ENCODE peak calls at places on chromosomes 3 and 15, in eight cellular contexts. B is coronary artery; Q is heart right ventricle; L is CD8-positive, alpha-beta memory T cell; R is cardiac muscle cell; T is tibial nerve; S is fibroblast of lung; A is A549. M is an unnamed sample.

GRCh38 chr15:40075298-40076044 is 33.2 kb downstream of the BMF start:
- DNase-seq in B (no peak), Q (no peak), L (no peak), R (no peak), T (no peak), S (no peak), A (no peak), M (no peak)

GRCh38 chr15:62534996-62535395 is 369.9 kb upstream of the C2CD4B start:
- DNase-seq in B (no peak), Q (no peak), L (no peak), R (no peak), T (no peak), S (no peak), A (no peak), M (no peak)

GRCh38 chr15:49817100-49817499 is 196.3 kb downstream of the DTWD1 start:
- DNase-seq in B (no peak), Q (no peak), L (no peak), R (no peak), T (no peak), S (no peak), A (no peak), M (no peak)

GRCh38 chr3:12982619-12983101 is 90.6 kb downstream of the IQSEC1 start:
- DNase-seq in B (no peak), Q (no peak), L (no peak), R (no peak), T (no peak), S (no peak), A (no peak), M (no peak)

GRCh38 chr3:159629329-159630084 is 359.1 kb upstream of the IL12A start:
- DNase-seq in B (no peak), Q (no peak), L (no peak), R (no peak), T (no peak), S (no peak), A (no peak), M (no peak)

GRCh38 chr3:152466784-152467183 is 198.1 kb downstream of the MBNL1 start:
- DNase-seq in B (no peak), Q (no peak), L (peak; percentile 19), R (peak; percentile 30), T (no peak), S (peak; percentile 82), A (peak; percentile 15), M (no peak)

GRCh38 chr15:81235781-81236507 is 39.3 kb downstream of the IL16 start:
- DNase-seq in B (no peak), Q (no peak), L (no peak), R (no peak), T (no peak), S (peak; percentile 90), A (no peak), M (no peak)

GRCh38 chr3:24119321-24119751 is 174.2 kb downstream of the NR1D2 start:
- DNase-seq in B (no peak), Q (no peak), L (no peak), R (no peak), T (no peak), S (peak; percentile 86), A (peak; percentile 28), M (no peak)

GRCh38 chr3:50953825-50954224 is 279.1 kb downstream of the DOCK3 start:
- DNase-seq in B (no peak), Q (no peak), L (no peak), R (no peak), T (no peak), S (no peak), A (no peak), M (no peak)

GRCh38 chr15:82100116-82100795 is 54.4 kb upstream of the MEX3B start:
- DNase-seq in B (no peak), Q (no peak), L (no peak), R (peak; percentile 39), T (no peak), S (peak; percentile 50), A (no peak), M (no peak)

GRCh38 chr15:73959012-73959581 is 32.8 kb downstream of the LOXL1 start:
- DNase-seq in B (peak; percentile 45), Q (no peak), L (peak; percentile 68), R (no peak), T (no peak), S (no peak), A (no peak), M (no peak)

GRCh38 chr15:38476120-38476519 is 22.2 kb downstream of the FAM98B start:
- DNase-seq in B (no peak), Q (no peak), L (no peak), R (no peak), T (no peak), S (no peak), A (no peak), M (no peak)

GRCh38 chr3:157136647-157137387 is 23.1 kb downstream of the CCNL1 start:
- DNase-seq in B (no peak), Q (no peak), L (no peak), R (no peak), T (no peak), S (peak; percentile 43), A (no peak), M (no peak)

GRCh38 chr3:110821586-110821985 is 250.0 kb upstream of the NECTIN3 start:
- DNase-seq in B (no peak), Q (no peak), L (no peak), R (no peak), T (no peak), S (no peak), A (no peak), M (no peak)

GRCh38 chr3:119681279-119681678 is 4.1 kb upstream of the COX17 start:
- DNase-seq in B (no peak), Q (no peak), L (no peak), R (peak; percentile 49), T (no peak), S (peak; percentile 60), A (peak; percentile 27), M (no peak)

GRCh38 chr3:187292631-187293513 is 1.3 kb upstream of the MASP1 start:
- DNase-seq in B (no peak), Q (peak; percentile 18), L (no peak), R (no peak), T (no peak), S (no peak), A (no peak), M (no peak)

GRCh38 chr3:49343163-49343562 is 3.3 kb upstream of the USP4 start:
- DNase-seq in B (no peak), Q (no peak), L (no peak), R (no peak), T (no peak), S (no peak), A (no peak), M (no peak)

GRCh38 chr15:83106994-83107840 is at the start of gene TM6SF1:
- DNase-seq in B (no peak), Q (peak; percentile 41), L (peak; percentile 5), R (peak; percentile 61), T (no peak), S (no peak), A (no peak), M (no peak)
- H3K27ac ChIP-seq in B (no peak within 1 kb of the TSS), Q (peak within 1 kb of the TSS; percentile 80), L (no peak within 1 kb of the TSS), R (no peak within 1 kb of the TSS), T (peak within 1 kb of the TSS; percentile 77), S (no peak within 1 kb of the TSS), A (peak within 1 kb of the TSS; percentile 85), M (no peak within 1 kb of the TSS)

GRCh38 chr3:53495518-53496501 is 1.4 kb downstream of the CACNA1D start:
- DNase-seq in B (no peak), Q (peak; percentile 10), L (no peak), R (peak; percentile 46), T (no peak), S (no peak), A (no peak), M (no peak)

GRCh38 chr3:53493997-53494791 is at the start of gene CACNA1D:
- DNase-seq in B (no peak), Q (no peak), L (no peak), R (peak; percentile 67), T (no peak), S (no peak), A (no peak), M (peak; percentile 61)

GRCh38 chr3:53496984-53497383 is 2.6 kb downstream of the CACNA1D start:
- DNase-seq in B (no peak), Q (no peak), L (no peak), R (no peak), T (no peak), S (no peak), A (no peak), M (no peak)

GRCh38 chr3:53493618-53493996 is 804 bp upstream of the CACNA1D start:
- DNase-seq in B (no peak), Q (no peak), L (no peak), R (peak; percentile 27), T (no peak), S (no peak), A (no peak), M (no peak)

GRCh38 chr3:53495091-53495517 is 693 bp downstream of the CACNA1D start:
- DNase-seq in B (no peak), Q (no peak), L (no peak), R (peak; percentile 45), T (no peak), S (no peak), A (no peak), M (no peak)
- H3K27ac ChIP-seq in B (no peak overlapping the region), Q (no peak overlapping the region), L (no peak overlapping the region), R (no peak overlapping the region), T (peak overlapping the region; percentile 64), S (no peak overlapping the region), A (peak overlapping the region; percentile 88), M (no peak overlapping the region)

GRCh38 chr3:98874602-98875249 is 26.8 kb downstream of the DCBLD2 start:
- DNase-seq in B (no peak), Q (no peak), L (no peak), R (no peak), T (no peak), S (no peak), A (no peak), M (no peak)
- H3K27ac ChIP-seq in B (no peak overlapping the region), Q (no peak overlapping the region), L (no peak overlapping the region), R (no peak overlapping the region), T (no peak overlapping the region), S (no peak overlapping the region), A (peak overlapping the region; percentile 36), M (no peak overlapping the region)

GRCh38 chr3:101685050-101685400 is 1.5 kb downstream of the RPL24 start:
- DNase-seq in B (no peak), Q (no peak), L (no peak), R (no peak), T (no peak), S (no peak), A (no peak), M (no peak)

GRCh38 chr3:101677436-101678286 is 729 bp upstream of the ZBTB11 start:
- DNase-seq in B (no peak), Q (peak; percentile 30), L (no peak), R (no peak), T (no peak), S (no peak), A (no peak), M (no peak)

GRCh38 chr3:101676219-101676764 is 640 bp downstream of the ZBTB11 start:
- DNase-seq in B (peak; percentile 96), Q (peak; percentile 96), L (peak; percentile 95), R (peak; percentile 97), T (peak; percentile 78), S (peak; percentile 95), A (peak; percentile 82), M (peak; percentile 72)

GRCh38 chr3:101676765-101677435 is at the start of gene ZBTB11:
- DNase-seq in B (peak; percentile 100), Q (peak; percentile 99), L (peak; percentile 99), R (peak; percentile 100), T (peak; percentile 100), S (peak; percentile 100), A (peak; percentile 97), M (peak; percentile 100)

DNA sequence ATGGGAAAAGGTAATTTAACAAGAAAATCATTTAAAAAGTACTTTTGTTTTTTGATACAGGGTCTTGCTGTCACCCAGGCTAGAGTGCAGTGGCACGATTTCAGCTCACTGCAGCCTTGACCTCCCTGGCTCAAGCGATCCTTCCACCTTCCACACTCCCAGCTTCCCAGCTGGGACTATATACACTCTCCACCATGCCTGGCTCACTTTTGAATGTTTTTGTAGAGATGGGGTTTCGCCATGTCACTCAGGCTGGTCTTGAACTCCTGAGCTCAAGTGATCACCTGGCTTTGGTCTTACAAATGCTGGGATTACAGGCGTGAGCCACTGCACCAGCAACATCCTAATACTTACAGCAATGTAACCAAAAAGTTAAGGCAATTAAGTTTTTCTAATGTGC is 3.5 kb upstream of the ZBTB11 start:
- DNase-seq in B (no peak), Q (no peak), L (no peak), R (no peak), T (no peak), S (no peak), A (no peak), M (no peak)
- H3K27ac ChIP-seq in B (no peak overlapping the region), Q (no peak overlapping the region), L (no peak overlapping the region), R (peak overlapping the region; percentile 10), T (no peak overlapping the region), S (no peak overlapping the region), A (no peak overlapping the region), M (no peak overlapping the region)

M was measured in iPS DF 6.9.